ENCODE peak calls at places on chromosome 5, in six cellular contexts. C, K, O, V, P and G are unnamed samples.

GRCh38 chr5:178069909-178070308 is 43.4 kb upstream of the N4BP3 start:
- DNase-seq in C (no peak), K (no peak), O (peak; percentile 58), V (peak; percentile 82), P (no peak), G (no peak)

GRCh38 chr5:116557669-116558271 is 16.9 kb downstream of the SEMA6A start:
- DNase-seq in C (no peak), K (no peak), O (peak; percentile 17), V (peak; percentile 16), P (no peak), G (no peak)

GRCh38 chr5:127027539-127027938 is 2.8 kb downstream of the MARCHF3 start:
- DNase-seq in C (no peak), K (no peak), O (no peak), V (no peak), P (no peak), G (no peak)

GRCh38 chr5:125536582-125536981 is 790.1 kb upstream of the ZNF608 start:
- DNase-seq in C (no peak), K (no peak), O (no peak), V (no peak), P (no peak), G (no peak)

GRCh38 chr5:149748471-149749094 is 18.5 kb downstream of the PPARGC1B start:
- DNase-seq in C (no peak), K (no peak), O (no peak), V (no peak), P (no peak), G (no peak)

GRCh38 chr5:104347119-104347708 is 784.6 kb upstream of the NUDT12 start:
- DNase-seq in C (no peak), K (no peak), O (no peak), V (no peak), P (no peak), G (no peak)

GRCh38 chr5:126464959-126465358 is 41.8 kb downstream of the GRAMD2B start:
- DNase-seq in C (no peak), K (no peak), O (peak; percentile 70), V (no peak), P (peak; percentile 48), G (no peak)

GRCh38 chr5:56454219-56454862 is 221.2 kb upstream of the ANKRD55 start:
- DNase-seq in C (no peak), K (no peak), O (no peak), V (no peak), P (no peak), G (no peak)

GRCh38 chr5:137734962-137735530 is 843 bp downstream of the KLHL3 start:
- DNase-seq in C (peak; percentile 19), K (peak; percentile 32), O (peak; percentile 16), V (no peak), P (no peak), G (peak; percentile 55)

GRCh38 chr5:68285857-68286611 is 70.5 kb downstream of the PIK3R1 start:
- DNase-seq in C (no peak), K (no peak), O (no peak), V (peak; percentile 73), P (no peak), G (no peak)

GRCh38 chr5:64292611-64293215 is 127.1 kb downstream of the RNF180 start:
- DNase-seq in C (no peak), K (no peak), O (peak; percentile 1), V (no peak), P (no peak), G (no peak)

GRCh38 chr5:35487255-35488035 is 130.2 kb upstream of the SPEF2 start:
- DNase-seq in C (no peak), K (no peak), O (no peak), V (no peak), P (no peak), G (no peak)

GRCh38 chr5:3346111-3346820 is 249.4 kb upstream of the IRX1 start:
- DNase-seq in C (no peak), K (no peak), O (no peak), V (no peak), P (no peak), G (no peak)

GRCh38 chr5:58582004-58582403 is 871 bp upstream of the RAB3C start:
- DNase-seq in C (no peak), K (no peak), O (peak; percentile 57), V (no peak), P (peak; percentile 65), G (no peak)

DNA sequence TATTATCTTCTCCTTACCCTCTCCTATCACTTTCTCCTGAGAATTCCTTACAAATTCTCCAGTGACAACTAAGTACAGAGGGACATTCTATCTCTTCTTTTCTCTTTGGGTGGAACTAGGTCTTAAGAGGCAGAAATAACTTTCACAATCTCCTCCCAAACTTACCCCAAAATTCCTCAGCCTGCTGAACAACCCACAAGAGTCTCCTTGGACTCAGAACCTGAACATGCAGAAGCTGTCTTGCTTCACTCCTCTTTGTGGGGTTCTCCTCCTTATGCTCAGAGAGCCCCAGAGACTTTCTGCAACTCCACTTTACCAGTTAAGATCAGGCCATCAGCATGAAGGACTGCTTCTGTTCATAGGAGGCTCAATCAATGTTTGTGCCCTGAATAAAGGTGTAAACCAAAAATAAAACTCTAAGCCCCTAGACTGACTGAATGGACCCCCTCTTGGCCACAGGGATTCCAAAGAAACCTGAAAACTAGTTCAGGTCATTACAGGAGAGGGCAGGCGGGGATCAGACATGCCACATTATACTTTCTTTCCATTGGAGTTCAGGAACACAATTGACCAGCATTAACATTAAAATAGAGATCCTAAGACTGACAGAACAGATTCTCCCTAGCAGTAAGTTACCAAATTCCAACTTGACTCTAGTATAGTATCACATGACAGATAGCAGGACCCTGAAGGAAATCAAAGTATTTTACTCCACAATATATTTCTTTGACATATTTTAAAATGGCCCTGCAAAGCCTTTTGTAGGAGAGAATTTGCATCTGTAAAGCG is 179.7 kb upstream of the FBXL17 start:
- DNase-seq in C (no peak), K (no peak), O (no peak), V (no peak), P (no peak), G (no peak)
- H3K27ac ChIP-seq in C (no peak overlapping the region), K (no peak overlapping the region), O (no peak overlapping the region), V (no peak overlapping the region), P (no peak overlapping the region), G (peak overlapping the region; percentile 63)

GRCh38 chr5:7756453-7756852 is 94.5 kb downstream of the CFAP90 start:
- DNase-seq in C (no peak), K (no peak), O (peak; percentile 18), V (no peak), P (no peak), G (peak; percentile 11)

GRCh38 chr5:7753596-7753995 is 97.3 kb downstream of the CFAP90 start:
- DNase-seq in C (no peak), K (no peak), O (no peak), V (no peak), P (no peak), G (no peak)

GRCh38 chr5:7754490-7754889 is 96.4 kb downstream of the CFAP90 start:
- DNase-seq in C (no peak), K (no peak), O (no peak), V (no peak), P (no peak), G (no peak)

GRCh38 chr5:7755958-7756357 is 95.0 kb downstream of the CFAP90 start:
- DNase-seq in C (no peak), K (no peak), O (no peak), V (no peak), P (no peak), G (no peak)

GRCh38 chr5:7754997-7755596 is 95.8 kb downstream of the CFAP90 start:
- DNase-seq in C (peak; percentile 31), K (no peak), O (peak; percentile 51), V (peak; percentile 53), P (peak; percentile 25), G (no peak)
- TF ChIP-seq CTCF in C (peak; percentile 51), K (peak; percentile 47), O (peak; percentile 50), V (peak; percentile 88), P (peak; percentile 60), G (peak; percentile 71)

DNA sequence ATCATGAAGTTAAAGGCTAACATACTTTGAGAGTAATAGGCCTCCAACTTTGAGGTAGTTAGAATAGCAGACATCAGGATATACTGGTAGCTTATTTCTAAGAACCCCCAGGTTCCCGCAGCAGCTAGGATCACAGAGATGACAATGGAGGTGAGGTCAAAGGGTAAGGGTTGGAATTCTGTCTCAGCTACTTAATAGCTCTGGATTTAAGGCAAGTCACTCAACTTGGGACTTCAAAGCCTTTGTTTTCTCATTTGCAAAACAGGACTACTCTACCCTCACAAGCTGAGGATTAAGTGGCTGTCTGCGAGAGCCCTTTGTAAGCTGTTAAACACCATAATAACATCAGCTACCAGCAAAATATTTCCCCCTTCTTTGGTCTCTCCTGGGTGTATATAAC is 104.5 kb downstream of the DCP2 start:
- DNase-seq in C (no peak), K (no peak), O (no peak), V (no peak), P (no peak), G (no peak)
- H3K27ac ChIP-seq in C (no peak overlapping the region), K (no peak overlapping the region), O (no peak overlapping the region), V (no peak overlapping the region), P (no peak overlapping the region), G (no peak overlapping the region)

DNA sequence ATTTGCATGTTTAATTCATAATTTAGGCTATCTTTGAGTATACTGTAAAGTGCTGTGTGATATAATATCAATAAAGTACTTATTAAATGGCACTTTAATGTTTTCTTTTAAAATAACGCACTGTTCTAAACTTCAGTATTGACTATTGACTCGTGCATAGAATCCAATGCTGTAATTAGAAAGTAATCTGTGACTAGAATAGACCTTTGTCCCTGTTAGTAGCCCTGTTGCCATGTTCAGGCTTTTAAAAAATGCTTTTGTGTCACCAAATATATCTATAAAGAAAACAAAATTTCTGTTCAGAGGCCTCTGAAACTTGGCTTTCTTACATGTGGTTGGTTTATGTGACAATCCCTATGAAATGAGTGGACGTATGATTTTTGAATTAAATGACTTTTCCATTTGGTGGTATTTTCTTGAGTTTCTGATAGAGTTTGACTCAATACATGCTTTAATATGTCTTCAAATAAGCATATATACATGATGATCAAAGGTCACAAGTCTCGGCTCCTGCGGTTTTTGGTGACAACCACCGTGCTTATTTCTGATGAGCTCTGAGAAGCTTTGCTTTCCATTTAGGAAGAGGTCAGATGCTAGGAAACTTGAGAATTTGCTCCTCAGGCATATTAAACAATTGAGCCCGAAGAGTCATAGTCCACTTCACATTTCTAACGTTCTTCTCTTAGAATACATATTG is 174.7 kb downstream of the NR3C1 start:
- DNase-seq in C (no peak), K (no peak), O (no peak), V (no peak), P (no peak), G (no peak)
- TF ChIP-seq CTCF in C (no peak), K (no peak), O (no peak), V (no peak), P (no peak), G (no peak)

GRCh38 chr5:176538985-176539384 is 1.8 kb upstream of the RNF44 start:
- DNase-seq in C (no peak), K (no peak), O (no peak), V (no peak), P (no peak), G (no peak)
- H3K27ac ChIP-seq in C (no peak overlapping the region), K (peak overlapping the region; percentile 100), O (no peak overlapping the region), V (peak overlapping the region; percentile 99), P (no peak overlapping the region), G (no peak overlapping the region)

DNA sequence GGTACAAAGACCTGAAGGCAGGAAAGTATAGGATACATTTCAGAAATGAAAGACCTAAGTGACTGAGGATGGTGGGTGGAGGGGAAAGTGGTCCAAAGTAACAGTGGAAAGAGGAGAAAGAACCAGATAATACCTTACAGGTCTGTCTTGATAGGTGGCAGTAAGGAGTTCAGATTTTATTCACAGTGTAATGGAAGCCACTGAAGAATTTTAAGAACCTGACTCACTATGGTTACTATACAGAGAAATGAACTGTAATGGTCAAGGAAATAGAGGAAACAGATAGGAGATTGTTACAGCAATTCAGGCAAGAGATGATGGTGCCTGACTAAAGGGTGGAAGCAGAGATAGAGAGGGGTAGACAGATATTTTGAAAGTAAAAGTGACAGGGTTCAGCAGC is 46.5 kb downstream of the EPB41L4A start:
- DNase-seq in C (no peak), K (no peak), O (no peak), V (no peak), P (no peak), G (no peak)
- TF ChIP-seq CTCF in C (no peak), K (no peak), O (no peak), V (peak; percentile 38), P (no peak), G (no peak)

GRCh38 chr5:42989198-42989597 is 50.9 kb downstream of the ANXA2R start:
- DNase-seq in C (no peak), K (no peak), O (no peak), V (no peak), P (no peak), G (no peak)
- H3K27ac ChIP-seq in C (no peak overlapping the region), K (no peak overlapping the region), O (no peak overlapping the region), V (no peak overlapping the region), P (no peak overlapping the region), G (no peak overlapping the region)